ENCODE peak calls at places on chromosomes 7 and 10, in eight cellular contexts. T is left cardiac atrium; P is NK-92 treated with Interleukin-12 subunit alpha and Interleukin-12 subunit beta, amount 100 ng/mL, for 24 hours; D is iPS-NIHi11; Y is hepatocyte; I is activated naive CD8-positive, alpha-beta T cell treated with anti-CD3 and anti-CD28 coated beads, Interleukin-2, amount 50 U/mL, for 24 hours; W is kidney; U is effector memory CD4-positive, alpha-beta T cell. G is an unnamed sample.

GRCh38 chr10:21315321-21316220 is 209.9 kb downstream of the SKIDA1 start:
- DNase-seq in W (peak), I (no peak), U (no peak), T (peak), P (no peak), D (peak), Y (peak), G (peak)

GRCh38 chr7:98280791-98281756 is at the start of gene BRI3:
- DNase-seq in U (peak), D (peak), P (peak), T (peak), W (peak), Y (peak), I (peak), G (peak)

GRCh38 chr10:80324891-80325364 is 31.6 kb downstream of the DYDC1 start:
- DNase-seq in W (no peak), U (no peak), Y (no peak), I (no peak), T (no peak), P (no peak), D (no peak), G (no peak)

GRCh38 chr7:100576384-100576993 is 2.8 kb upstream of the SAP25 start:
- DNase-seq in D (no peak), P (no peak), T (no peak), U (no peak), I (no peak), W (peak), Y (no peak), G (no peak)

GRCh38 chr7:3861371-3861770 is 560.3 kb downstream of the SDK1 start:
- DNase-seq in T (no peak), P (no peak), U (no peak), W (no peak), Y (no peak), D (no peak), I (no peak), G (no peak)

GRCh38 chr10:32983333-32983909 is 25.4 kb upstream of the ITGB1 start:
- DNase-seq in U (no peak), D (no peak), I (peak), Y (peak), W (no peak), T (no peak), P (peak), G (peak)

GRCh38 chr7:143494622-143495021 is 16.9 kb downstream of the TAS2R41 start:
- DNase-seq in I (no peak), W (no peak), D (no peak), U (no peak), P (no peak), Y (no peak), T (no peak), G (no peak)

GRCh38 chr7:139231513-139232376 is 708 bp downstream of the UBN2 start:
- DNase-seq in U (peak), T (peak), D (peak), W (peak), Y (peak), I (peak), P (no peak), G (no peak)

GRCh38 chr7:114021135-114021534 is 102.3 kb upstream of the PPP1R3A start:
- DNase-seq in U (no peak), W (no peak), T (no peak), P (no peak), D (no peak), Y (no peak), I (no peak), G (no peak)

GRCh38 chr10:70672165-70672992 is at the start of gene ADAMTS14:
- DNase-seq in U (no peak), I (peak), P (no peak), T (peak), W (no peak), Y (peak), D (peak), G (no peak)

G was measured in fibroblast of the conjunctiva.